ENCODE peak calls at places on chromosomes 2 and 18, in seven cellular contexts. K, V, P, B, A, Z and U are unnamed samples.

GRCh38 chr2:230593765-230594164 is 118.9 kb upstream of the CAB39 start:
- DNase-seq in K (no peak), V (no peak), P (no peak), B (no peak), A (no peak), Z (no peak), U (no peak)

GRCh38 chr2:181658444-181658843 is 1.5 kb upstream of the CERKL start:
- DNase-seq in K (no peak), V (no peak), P (peak; percentile 15), B (no peak), A (no peak), Z (no peak), U (no peak)

GRCh38 chr2:152413228-152414030 is 78.5 kb downstream of the FMNL2 start:
- DNase-seq in K (no peak), V (no peak), P (no peak), B (no peak), A (no peak), Z (no peak), U (no peak)

GRCh38 chr2:157839162-157839801 is 36.8 kb downstream of the ACVR1 start:
- DNase-seq in K (no peak), V (peak; percentile 78), P (peak; percentile 63), B (no peak), A (no peak), Z (no peak), U (peak; percentile 67)

GRCh38 chr2:8197101-8197500 is 484.8 kb upstream of the ID2 start:
- DNase-seq in K (no peak), V (no peak), P (no peak), B (no peak), A (no peak), Z (no peak), U (no peak)

GRCh38 chr18:79353238-79353637 is 42.5 kb upstream of the NFATC1 start:
- DNase-seq in K (no peak), V (no peak), P (no peak), B (no peak), A (no peak), Z (no peak), U (peak; percentile 72)

GRCh38 chr18:32714571-32715148 is 58.2 kb downstream of the KLHL14 start:
- DNase-seq in K (peak; percentile 36), V (peak; percentile 52), P (peak; percentile 74), B (peak; percentile 3), A (no peak), Z (no peak), U (peak; percentile 30)

GRCh38 chr18:13545514-13545913 is 180.8 kb downstream of the FAM210A start:
- DNase-seq in K (no peak), V (no peak), P (no peak), B (no peak), A (no peak), Z (no peak), U (no peak)

GRCh38 chr2:204625135-204625534 is 79.9 kb downstream of the PARD3B start:
- DNase-seq in K (no peak), V (no peak), P (no peak), B (no peak), A (no peak), Z (no peak), U (no peak)

GRCh38 chr18:50508228-50508627 is 51.7 kb upstream of the MAPK4 start:
- DNase-seq in K (no peak), V (no peak), P (no peak), B (no peak), A (no peak), Z (no peak), U (no peak)

GRCh38 chr2:144467479-144468210 is 52.3 kb downstream of the ZEB2 start:
- DNase-seq in K (no peak), V (no peak), P (no peak), B (no peak), A (no peak), Z (no peak), U (no peak)

GRCh38 chr2:27236626-27237025 is 19.5 kb downstream of the CAD start:
- DNase-seq in K (no peak), V (no peak), P (no peak), B (no peak), A (no peak), Z (no peak), U (no peak)

GRCh38 chr2:127516031-127516430 is 10.3 kb downstream of the IWS1 start:
- DNase-seq in K (no peak), V (no peak), P (no peak), B (no peak), A (no peak), Z (no peak), U (no peak)